ENCODE peak calls at places on chromosomes 2 and 18, in five cellular contexts. J is HCT116, E is Panc1, U is HepG2, R is GM12878. Q is an unnamed sample.

GRCh38 chr2:27720004-27720551 is 51.4 kb upstream of the MRPL33 start:
- ATAC-seq in J (peak), E (peak), R (peak), U (peak), Q (peak)

GRCh38 chr2:208065476-208065875 is 40.1 kb upstream of the PLEKHM3 start:
- ATAC-seq in R (no peak), E (no peak), U (peak), J (no peak), Q (no peak)

GRCh38 chr2:145022021-145022670 is 502.2 kb upstream of the ZEB2 start:
- ATAC-seq in E (no peak), J (no peak), U (no peak), R (no peak), Q (no peak)

GRCh38 chr2:237059155-237059875 is 26.4 kb upstream of the COPS8 start:
- ATAC-seq in E (no peak), U (no peak), R (peak), J (no peak), Q (no peak)

GRCh38 chr2:179695486-179695885 is 165.9 kb downstream of the ZNF385B start:
- ATAC-seq in U (no peak), J (no peak), R (no peak), E (no peak), Q (no peak)

GRCh38 chr2:217185265-217185995 is 325.6 kb upstream of the TNP1 start:
- ATAC-seq in E (no peak), J (no peak), U (no peak), R (no peak), Q (no peak)

GRCh38 chr2:12797815-12798214 is 81.1 kb downstream of the TRIB2 start:
- ATAC-seq in R (no peak), J (no peak), E (no peak), U (no peak), Q (peak)

GRCh38 chr2:166451451-166451850 is 42.6 kb downstream of the SCN7A start:
- ATAC-seq in J (no peak), E (no peak), U (no peak), R (no peak), Q (no peak)

GRCh38 chr2:232438951-232439757 is 16.8 kb upstream of the ALPI start:
- ATAC-seq in U (peak), R (peak), E (peak), J (peak), Q (no peak)

GRCh38 chr2:102186676-102187190 is at the start of gene IL1RL2:
- ATAC-seq in U (no peak), E (no peak), R (no peak), J (no peak), Q (no peak)

GRCh38 chr2:124402274-124402673 is 377.2 kb downstream of the CNTNAP5 start:
- ATAC-seq in U (no peak), J (no peak), E (no peak), R (no peak), Q (no peak)

GRCh38 chr2:150188177-150188576 is 299.3 kb downstream of the RND3 start:
- ATAC-seq in R (no peak), U (no peak), E (no peak), J (no peak), Q (no peak)

GRCh38 chr2:118049140-118050128 is 35.6 kb upstream of the CCDC93 start:
- ATAC-seq in E (no peak), J (no peak), U (no peak), R (peak), Q (no peak)

GRCh38 chr2:160336091-160336490 is 136.0 kb upstream of the ITGB6 start:
- ATAC-seq in R (no peak), E (no peak), J (no peak), U (no peak), Q (no peak)

GRCh38 chr2:173159794-173160463 is 84.3 kb downstream of the MAP3K20 start:
- ATAC-seq in J (peak), U (no peak), E (peak), R (no peak), Q (peak)

GRCh38 chr2:133476931-133477613 is 91.2 kb downstream of the NCKAP5 start:
- ATAC-seq in U (no peak), J (no peak), E (no peak), R (no peak), Q (no peak)

GRCh38 chr18:62880673-62881364 is 165.5 kb downstream of the PHLPP1 start:
- ATAC-seq in U (no peak), J (no peak), R (no peak), E (no peak), Q (no peak)

GRCh38 chr2:44277541-44277940 is 2.3 kb downstream of the SLC3A1 start:
- ATAC-seq in U (no peak), J (no peak), E (peak), R (no peak), Q (no peak)

GRCh38 chr2:12424820-12425219 is 291.9 kb upstream of the TRIB2 start:
- ATAC-seq in R (no peak), U (no peak), J (no peak), E (no peak), Q (no peak)

GRCh38 chr2:241211276-241211675 is 22.8 kb downstream of the ANO7 start:
- ATAC-seq in E (no peak), U (peak), R (no peak), J (no peak), Q (no peak)

GRCh38 chr2:143217512-143218136 is 88.4 kb downstream of the ARHGAP15 start:
- ATAC-seq in J (no peak), U (no peak), R (no peak), E (no peak), Q (no peak)

GRCh38 chr18:22277758-22278157 is 108.4 kb downstream of the GATA6 start:
- ATAC-seq in U (no peak), J (no peak), E (no peak), R (no peak), Q (peak)

DNA sequence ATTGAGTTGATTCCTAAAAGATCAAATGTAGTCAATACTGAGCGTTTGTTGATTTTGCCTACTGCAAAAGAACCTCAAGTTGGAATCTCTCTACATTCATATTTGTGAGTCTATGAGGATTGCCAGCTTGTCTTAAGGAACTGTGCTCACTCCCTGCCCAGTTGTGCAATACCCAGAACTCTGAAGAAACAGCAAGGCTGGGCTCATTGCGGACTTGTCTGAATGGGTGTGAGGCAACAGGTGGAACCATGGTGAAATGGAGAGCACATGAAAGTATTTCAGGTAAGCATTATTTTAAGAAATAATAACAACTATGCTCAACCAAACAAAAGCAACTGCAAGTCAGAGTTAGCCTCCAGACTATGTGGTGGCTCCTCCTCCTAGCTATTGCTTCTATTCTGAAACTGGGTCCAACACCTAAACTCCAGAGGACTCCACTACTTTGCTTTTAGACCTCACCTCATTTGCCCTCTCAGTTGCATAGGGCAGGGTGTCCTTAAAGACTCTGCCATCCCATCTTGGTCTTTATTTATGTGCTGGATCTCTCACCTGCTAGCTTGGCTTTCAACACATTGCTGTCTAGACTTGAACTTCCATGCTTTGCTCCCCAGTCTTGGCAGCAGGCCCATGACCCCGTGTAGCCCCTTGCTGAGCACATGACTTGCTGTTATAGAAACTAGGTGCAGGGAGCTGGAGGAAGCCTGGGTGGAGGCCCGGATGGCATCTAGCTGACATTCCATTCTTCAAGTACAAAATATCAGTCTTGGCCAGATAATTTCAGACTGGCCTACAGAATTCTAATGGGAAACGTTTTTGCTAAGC is 94.8 kb upstream of the ARL5A start:
- ATAC-seq in U (peak), R (no peak), J (no peak), E (no peak), Q (peak)
- TF ChIP-seq POLR2AphosphoS5 in U (no peak), R (no peak), J (no peak), E (no peak), Q (no peak)

DNA sequence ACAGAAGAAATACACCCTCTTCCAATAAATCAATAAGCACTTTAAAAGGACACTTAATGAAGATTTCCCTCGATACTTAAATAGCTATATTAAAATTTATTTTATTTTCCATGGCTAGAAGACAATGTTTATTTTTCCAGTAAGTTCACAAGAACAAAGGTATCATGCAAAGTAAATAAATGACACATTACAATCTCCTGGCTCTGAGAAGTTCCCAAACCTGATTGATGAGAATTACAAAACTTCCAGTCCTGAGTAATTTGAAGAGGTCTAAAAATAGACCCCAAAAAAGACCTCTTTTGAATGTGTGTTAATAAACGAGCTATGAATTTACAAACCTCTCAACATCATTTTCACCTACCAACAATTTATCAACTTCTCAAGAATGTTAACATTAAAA is 1.5 kb upstream of the PEX13 start:
- ATAC-seq in J (no peak), E (no peak), R (no peak), U (no peak), Q (no peak)
- H3K4me3 ChIP-seq in J (peak), E (peak), R (peak), U (peak), Q (peak)

GRCh38 chr2:65313126-65313953 is 85.7 kb downstream of the ACTR2 start:
- ATAC-seq in J (no peak), R (no peak), E (peak), U (no peak), Q (no peak)
- TF ChIP-seq POLR2AphosphoS5 in J (no peak), R (no peak), E (no peak), U (no peak), Q (no peak)

DNA sequence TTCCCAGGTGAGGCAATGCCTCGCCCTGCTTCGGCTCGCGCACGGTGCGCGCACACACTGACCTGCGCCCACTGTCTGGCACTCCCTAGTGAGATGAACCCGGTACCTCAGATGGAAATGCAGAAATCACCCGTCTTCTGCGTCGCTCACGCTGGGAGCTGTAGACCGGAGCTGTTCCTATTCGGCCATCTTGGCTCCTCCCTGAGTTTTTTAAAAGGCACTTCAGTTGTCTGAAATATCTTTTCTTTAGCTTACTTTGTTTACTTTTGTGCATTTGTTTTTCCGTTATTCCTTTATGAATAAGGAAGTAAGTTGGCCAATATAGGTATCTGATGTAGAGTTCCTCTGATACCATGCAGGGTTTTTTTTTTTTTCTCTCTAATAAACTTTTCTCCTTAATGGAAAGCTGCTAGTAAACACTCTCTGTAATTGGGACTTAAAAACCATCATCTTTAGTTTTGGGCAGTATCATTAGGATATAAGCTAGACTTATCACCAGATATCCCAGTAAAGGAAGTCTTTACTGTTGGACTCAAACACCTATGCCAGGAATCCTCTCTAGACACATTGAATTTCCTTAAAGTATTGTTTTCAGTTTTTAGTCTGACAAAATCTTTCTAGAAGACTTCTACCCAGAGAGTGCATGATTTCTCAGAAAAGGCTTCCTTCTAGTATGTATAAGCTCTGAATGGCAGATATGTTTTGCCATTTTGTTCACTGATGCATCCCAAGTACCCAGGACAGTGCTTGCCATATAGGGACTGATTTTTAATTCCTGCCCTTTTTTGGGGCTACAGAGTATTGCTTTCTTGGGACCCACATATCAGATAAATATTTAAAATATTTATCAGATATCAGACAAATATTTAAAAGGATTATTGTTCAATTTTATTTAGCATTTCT is 35.8 kb upstream of the DYSF start:
- ATAC-seq in J (peak), U (no peak), R (peak), E (no peak), Q (no peak)
- H3K4me3 ChIP-seq in J (peak), U (no peak), R (peak), E (peak), Q (peak)

GRCh38 chr2:127506502-127506901 is 19.8 kb downstream of the IWS1 start:
- ATAC-seq in J (no peak), U (no peak), E (no peak), R (no peak), Q (no peak)

GRCh38 chr2:127510073-127510472 is 16.2 kb downstream of the IWS1 start:
- ATAC-seq in J (no peak), U (no peak), E (no peak), R (no peak), Q (no peak)

GRCh38 chr2:127508025-127508620 is 18.2 kb downstream of the IWS1 start:
- ATAC-seq in E (peak), R (no peak), J (peak), U (no peak), Q (peak)

GRCh38 chr2:127511090-127511489 is 15.2 kb downstream of the IWS1 start:
- ATAC-seq in U (peak), E (no peak), R (no peak), J (no peak), Q (no peak)

GRCh38 chr2:127508621-127509034 is 17.7 kb downstream of the IWS1 start:
- ATAC-seq in E (peak), J (peak), U (peak), R (peak), Q (peak)
- TF ChIP-seq POLR2AphosphoS5 in E (no peak), J (peak), U (no peak), R (no peak), Q (peak)

GRCh38 chr2:85661139-85661858 is 6.7 kb downstream of the SFTPB start:
- ATAC-seq in U (peak), E (peak), J (no peak), R (no peak), Q (no peak)

GRCh38 chr2:85663684-85664565 is 4.1 kb downstream of the SFTPB start:
- ATAC-seq in J (no peak), R (no peak), U (no peak), E (no peak), Q (no peak)

GRCh38 chr2:85660725-85661124 is 7.3 kb downstream of the SFTPB start:
- ATAC-seq in R (no peak), E (no peak), U (no peak), J (no peak), Q (no peak)

GRCh38 chr2:85665264-85665937 is 2.6 kb downstream of the SFTPB start:
- ATAC-seq in R (no peak), U (peak), E (no peak), J (no peak), Q (no peak)

GRCh38 chr2:85662899-85663683 is 4.9 kb downstream of the SFTPB start:
- ATAC-seq in R (no peak), E (peak), J (peak), U (peak), Q (peak)
- H3K4me3 ChIP-seq in R (no peak), E (no peak), J (no peak), U (no peak), Q (no peak)